ENCODE peak calls at places on chromosome 13, in eight cellular contexts. Q, F, L, I, E, Z, O and C are unnamed samples.

GRCh38 chr13:113545455-113545930 is 39.1 kb upstream of the TFDP1 start:
- DNase-seq in Q (no peak), F (no peak), L (peak), I (no peak), E (no peak), Z (no peak), O (no peak), C (no peak)

GRCh38 chr13:109389456-109389855 is 396.9 kb downstream of the IRS2 start:
- DNase-seq in Q (no peak), F (no peak), L (no peak), I (no peak), E (no peak), Z (no peak), O (no peak), C (no peak)

GRCh38 chr13:29801737-29802305 is 48.6 kb downstream of the UBL3 start:
- DNase-seq in Q (no peak), F (no peak), L (no peak), I (no peak), E (no peak), Z (no peak), O (no peak), C (no peak)

GRCh38 chr13:46667687-46668281 is 114.8 kb downstream of the LRCH1 start:
- DNase-seq in Q (no peak), F (no peak), L (no peak), I (no peak), E (no peak), Z (no peak), O (no peak), C (no peak)

GRCh38 chr13:36430247-36431203 is 1.8 kb upstream of the CCNA1 start:
- DNase-seq in Q (no peak), F (peak), L (no peak), I (no peak), E (peak), Z (no peak), O (no peak), C (peak)

GRCh38 chr13:85698236-85698635 is 101.0 kb downstream of the SLITRK6 start:
- DNase-seq in Q (no peak), F (no peak), L (no peak), I (no peak), E (no peak), Z (no peak), O (no peak), C (no peak)

GRCh38 chr13:26074706-26075105 is 22.9 kb upstream of the SHISA2 start:
- DNase-seq in Q (no peak), F (no peak), L (peak), I (peak), E (no peak), Z (no peak), O (no peak), C (no peak)

GRCh38 chr13:25709088-25709487 is 337.3 kb downstream of the ATP8A2 start:
- DNase-seq in Q (no peak), F (no peak), L (no peak), I (no peak), E (no peak), Z (no peak), O (no peak), C (no peak)

GRCh38 chr13:59409211-59409610 is 754.5 kb downstream of the DIAPH3 start:
- DNase-seq in Q (no peak), F (peak), L (peak), I (peak), E (peak), Z (no peak), O (no peak), C (no peak)

GRCh38 chr13:46668302-46668720 is 115.3 kb downstream of the LRCH1 start:
- DNase-seq in Q (no peak), F (no peak), L (peak), I (no peak), E (peak), Z (no peak), O (peak), C (no peak)

GRCh38 chr13:65656740-65657329 is 1573.3 kb downstream of the PCDH9 start:
- DNase-seq in Q (no peak), F (no peak), L (no peak), I (no peak), E (no peak), Z (no peak), O (peak), C (no peak)
- TF ChIP-seq CTCF in Q (peak), F (no peak), L (peak), I (peak), E (peak), Z (peak), O (peak), C (peak)

DNA sequence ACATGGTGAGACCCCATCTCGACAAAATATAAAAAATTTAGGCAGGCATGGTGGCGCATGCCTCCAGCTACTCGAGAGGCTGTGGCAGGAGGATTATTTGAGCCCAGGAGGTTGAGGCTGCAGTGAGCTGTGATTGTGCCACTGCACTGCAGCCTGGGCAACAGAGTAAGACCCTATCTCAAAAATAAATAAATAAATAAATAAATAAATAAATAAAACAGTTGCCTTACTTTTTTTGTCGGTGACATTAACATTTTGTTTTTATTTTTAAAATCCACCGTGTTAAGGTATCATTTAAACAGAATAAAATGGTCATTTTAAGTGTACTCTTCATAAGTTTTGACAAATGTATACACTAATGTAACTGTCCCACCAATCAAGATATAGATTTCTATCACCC is 57.0 kb downstream of the RASL11A start:
- DNase-seq in Q (no peak), F (no peak), L (no peak), I (no peak), E (no peak), Z (no peak), O (no peak), C (no peak)
- TF ChIP-seq CTCF in Q (no peak), F (no peak), L (no peak), I (no peak), E (no peak), Z (no peak), O (no peak), C (no peak)

DNA sequence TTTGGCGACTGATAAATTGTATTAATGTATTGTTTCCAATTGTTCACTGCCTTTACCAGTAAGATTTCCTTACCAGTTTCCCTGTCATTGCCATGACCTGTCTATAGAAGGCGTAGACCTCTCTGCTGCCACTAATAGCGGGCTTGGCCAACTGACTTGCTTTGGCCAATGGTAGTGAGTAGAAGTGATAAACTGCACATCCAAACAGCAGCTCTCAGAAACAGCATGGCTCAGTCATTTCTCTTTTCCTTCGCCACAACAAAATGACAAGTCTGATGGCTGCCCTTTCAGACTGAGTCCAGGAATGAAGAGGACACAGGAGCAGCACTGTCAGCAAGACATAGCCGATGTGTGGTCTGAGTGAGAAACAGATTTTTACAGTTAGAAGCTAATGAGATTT is 42.2 kb upstream of the TM9SF2 start:
- DNase-seq in Q (no peak), F (no peak), L (no peak), I (no peak), E (no peak), Z (no peak), O (no peak), C (no peak)
- TF ChIP-seq CTCF in Q (no peak), F (no peak), L (no peak), I (no peak), E (no peak), Z (no peak), O (no peak), C (no peak)

DNA sequence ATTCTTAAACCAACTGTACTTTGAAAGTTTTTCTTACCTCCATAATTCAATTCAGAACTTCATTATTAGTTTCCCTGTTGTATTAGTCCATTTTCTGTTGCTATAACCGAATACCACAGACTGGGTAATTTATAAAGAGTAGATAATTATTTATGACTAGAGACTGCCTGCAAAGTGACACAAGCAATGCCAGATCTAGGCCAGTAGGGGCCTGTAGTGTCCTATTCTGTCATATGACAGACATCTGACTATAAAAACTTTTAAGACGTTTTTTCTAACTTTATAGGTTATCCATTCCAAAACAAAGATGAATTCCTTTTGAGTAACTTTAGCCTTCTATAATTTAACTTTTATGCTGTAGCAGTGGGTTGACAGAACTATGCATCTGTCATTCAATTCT is 2783.8 kb downstream of the PCDH9 start:
- DNase-seq in Q (peak), F (no peak), L (peak), I (peak), E (no peak), Z (no peak), O (peak), C (no peak)
- TF ChIP-seq CTCF in Q (peak), F (peak), L (peak), I (peak), E (no peak), Z (peak), O (peak), C (peak)

DNA sequence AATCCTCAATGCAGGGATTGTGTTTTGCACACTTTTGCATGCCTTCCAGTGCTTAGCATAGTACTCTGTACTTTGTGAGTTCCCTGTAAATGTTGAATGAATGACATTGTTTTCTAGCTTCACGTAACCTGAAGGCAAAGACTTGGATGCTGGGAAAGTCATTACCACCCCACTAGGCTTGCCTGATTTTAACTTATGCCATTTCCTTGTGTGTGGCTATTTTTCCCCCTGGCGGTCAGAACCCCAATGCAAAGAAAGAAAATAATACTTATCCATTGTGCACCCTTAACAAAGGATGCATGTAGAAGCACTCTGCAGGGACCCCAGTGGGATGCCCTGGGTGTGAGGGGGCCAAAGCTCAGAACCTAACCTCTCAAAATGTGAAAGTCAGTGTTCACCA is 1.2 kb upstream of the ENOX1 start:
- DNase-seq in Q (peak), F (peak), L (peak), I (no peak), E (peak), Z (no peak), O (no peak), C (no peak)
- TF ChIP-seq CTCF in Q (peak), F (no peak), L (peak), I (no peak), E (peak), Z (no peak), O (no peak), C (no peak)